ENCODE peak calls at places on chromosomes 1 and 21, in four cellular contexts. N, V, C and O are unnamed samples.

GRCh38 chr1:206923009-206923960 is 1.5 kb upstream of the FCMR start:
- DNase-seq in V (peak), C (no peak), N (no peak), O (no peak)

GRCh38 chr21:23401278-23401677 is 2206.0 kb downstream of the MRPL39 start:
- DNase-seq in V (no peak), N (no peak), C (no peak), O (no peak)

GRCh38 chr1:66510407-66510806 is 23.5 kb upstream of the SGIP1 start:
- DNase-seq in C (no peak), V (no peak), N (peak), O (no peak)

GRCh38 chr21:17866590-17866989 is 47.4 kb upstream of the C21orf91 start:
- DNase-seq in V (no peak), C (no peak), N (no peak), O (no peak)

GRCh38 chr1:40024671-40025070 is 15.9 kb upstream of the CAP1 start:
- DNase-seq in N (no peak), V (no peak), C (no peak), O (no peak)

GRCh38 chr1:3735683-3736070 is 16.6 kb upstream of the CCDC27 start:
- DNase-seq in C (no peak), N (no peak), V (no peak), O (no peak)

GRCh38 chr1:90707363-90707710 is 9.8 kb downstream of the BARHL2 start:
- DNase-seq in C (peak), V (peak), N (no peak), O (peak)

GRCh38 chr21:32812035-32812434 is 40.5 kb upstream of the PAXBP1 start:
- DNase-seq in N (no peak), C (peak), V (no peak), O (no peak)

GRCh38 chr1:57761628-57762027 is 337.8 kb upstream of the DAB1 start:
- DNase-seq in C (no peak), V (no peak), N (no peak), O (no peak)

GRCh38 chr1:247360991-247361721 is 29.5 kb upstream of the ZNF496 start:
- DNase-seq in V (no peak), C (peak), N (no peak), O (no peak)

GRCh38 chr1:6965914-6966241 is 180.6 kb downstream of the CAMTA1 start:
- DNase-seq in V (no peak), C (no peak), N (no peak), O (no peak)

GRCh38 chr1:221726331-221726692 is 15.6 kb downstream of the DUSP10 start:
- DNase-seq in V (peak), C (no peak), N (no peak), O (no peak)

GRCh38 chr1:54332781-54333585 is 73.2 kb downstream of the SSBP3 start:
- DNase-seq in V (no peak), N (no peak), C (no peak), O (no peak)

GRCh38 chr1:24329797-24330543 is 10.8 kb downstream of the GRHL3 start:
- DNase-seq in N (no peak), C (peak), V (no peak), O (no peak)

GRCh38 chr21:39707316-39707715 is 37.7 kb upstream of the IGSF5 start:
- DNase-seq in V (no peak), N (no peak), C (no peak), O (no peak)

GRCh38 chr1:197958438-197958837 is 41.3 kb downstream of the LHX9 start:
- DNase-seq in N (no peak), V (no peak), C (no peak), O (no peak)

GRCh38 chr21:42833439-42833815 is 45.9 kb downstream of the WDR4 start:
- DNase-seq in N (no peak), V (peak), C (no peak), O (peak)

GRCh38 chr21:38321568-38321967 is 64.8 kb downstream of the KCNJ15 start:
- DNase-seq in V (no peak), N (no peak), C (no peak), O (no peak)

GRCh38 chr1:1059494-1060280 is 14.4 kb downstream of the RNF223 start:
- DNase-seq in C (peak), V (peak), N (peak), O (peak)
- TF ChIP-seq CTCF in C (no peak), V (no peak), N (peak), O (peak)

GRCh38 chr1:21072721-21073120 is 104.0 kb downstream of the EIF4G3 start:
- DNase-seq in C (peak), N (no peak), V (no peak), O (no peak)
- TF ChIP-seq CTCF in C (no peak), N (no peak), V (no peak), O (no peak)

GRCh38 chr1:171141336-171142051 is 43.6 kb upstream of the FMO2 start:
- DNase-seq in V (no peak), C (peak), N (no peak), O (no peak)
- TF ChIP-seq CTCF in V (no peak), C (peak), N (no peak), O (no peak)

GRCh38 chr1:44034976-44035716 is 3.9 kb upstream of the SLC6A9 start:
- DNase-seq in C (no peak), V (no peak), N (no peak), O (no peak)

GRCh38 chr1:44033041-44033575 is 1.8 kb upstream of the SLC6A9 start:
- DNase-seq in N (no peak), V (no peak), C (no peak), O (no peak)

GRCh38 chr1:44034423-44034822 is 3.2 kb upstream of the SLC6A9 start:
- DNase-seq in C (no peak), N (no peak), V (no peak), O (no peak)

GRCh38 chr1:44031900-44032817 is 897 bp upstream of the SLC6A9 start:
- DNase-seq in C (no peak), N (no peak), V (no peak), O (no peak)

GRCh38 chr1:44033756-44034155 is 2.5 kb upstream of the SLC6A9 start:
- DNase-seq in C (no peak), N (no peak), V (no peak), O (no peak)
- TF ChIP-seq CTCF in C (no peak), N (no peak), V (no peak), O (no peak)

GRCh38 chr1:180921891-180922636 is 9.4 kb downstream of the KIAA1614 start:
- DNase-seq in N (no peak), C (no peak), V (no peak), O (no peak)

GRCh38 chr1:180921386-180921785 is 8.7 kb downstream of the KIAA1614 start:
- DNase-seq in C (no peak), V (no peak), N (no peak), O (no peak)

GRCh38 chr1:180920193-180920592 is 7.5 kb downstream of the KIAA1614 start:
- DNase-seq in C (no peak), V (no peak), N (no peak), O (no peak)

GRCh38 chr1:180919183-180919700 is 6.5 kb downstream of the KIAA1614 start:
- DNase-seq in N (no peak), C (no peak), V (no peak), O (no peak)

DNA sequence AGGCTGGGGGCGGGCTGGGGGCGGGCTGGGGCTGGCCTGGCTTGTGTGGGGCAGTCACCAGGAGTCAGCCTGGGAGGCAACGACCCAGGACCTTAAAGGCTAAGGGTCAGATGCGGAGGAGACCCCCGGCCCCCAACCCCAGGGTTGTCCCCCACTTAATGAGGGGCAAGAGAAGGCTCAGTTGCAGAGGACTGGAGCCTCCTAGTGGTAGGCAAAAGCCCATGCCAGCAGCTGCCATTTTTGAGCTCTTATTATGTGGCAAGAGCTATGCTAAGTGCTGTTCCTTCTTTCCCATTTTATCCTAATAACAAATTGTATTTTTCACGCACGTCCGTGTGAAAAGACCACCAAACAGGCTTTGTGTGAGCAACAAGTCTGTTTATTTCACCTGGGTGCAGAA is 8.0 kb downstream of the KIAA1614 start:
- DNase-seq in N (no peak), C (peak), V (no peak), O (no peak)
- TF ChIP-seq CTCF in N (peak), C (peak), V (peak), O (peak)

GRCh38 chr1:115040501-115040900 is 10.9 kb downstream of the TSHB start:
- DNase-seq in N (no peak), V (no peak), C (no peak), O (no peak)

GRCh38 chr1:115036814-115037535 is 7.3 kb downstream of the TSHB start:
- DNase-seq in C (no peak), V (no peak), N (no peak), O (no peak)

DNA sequence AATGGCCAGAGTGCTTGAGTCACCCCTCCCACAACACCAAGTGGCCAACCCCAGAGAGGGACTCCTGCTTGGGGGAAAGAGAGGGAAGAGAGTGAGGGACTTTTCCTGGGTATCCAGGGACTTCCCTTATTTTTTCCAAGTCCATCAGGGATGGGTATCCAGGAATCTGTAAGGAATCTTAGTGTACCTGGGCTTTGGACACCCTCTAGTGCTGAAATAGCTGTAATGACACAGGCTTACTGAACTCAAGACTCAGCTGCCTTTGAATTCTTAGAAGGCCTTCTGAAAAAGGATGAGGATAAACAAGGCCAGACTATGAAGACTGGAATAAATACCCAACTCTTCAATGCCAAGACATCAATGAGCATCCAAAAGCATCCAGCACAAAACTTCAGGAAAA is 12.0 kb downstream of the TSHB start:
- DNase-seq in V (no peak), N (no peak), C (peak), O (no peak)
- TF ChIP-seq CTCF in V (no peak), N (no peak), C (peak), O (no peak)

GRCh38 chr1:34916104-34916503 is 13.3 kb downstream of the DLGAP3 start:
- DNase-seq in N (no peak), C (no peak), V (no peak), O (no peak)
- TF ChIP-seq CTCF in N (no peak), C (no peak), V (no peak), O (no peak)

GRCh38 chr1:29197590-29197924 is 15.9 kb upstream of the SRSF4 start:
- DNase-seq in V (peak), C (peak), N (no peak), O (peak)
- TF ChIP-seq CTCF in V (no peak), C (peak), N (no peak), O (no peak)

GRCh38 chr21:28523367-28523766 is 469.3 kb downstream of the LTN1 start:
- DNase-seq in C (peak), V (no peak), N (no peak), O (no peak)

GRCh38 chr21:28516996-28517592 is 475.6 kb downstream of the LTN1 start:
- DNase-seq in N (no peak), V (peak), C (peak), O (peak)

GRCh38 chr21:28518620-28519019 is 474.1 kb downstream of the LTN1 start:
- DNase-seq in V (no peak), C (peak), N (no peak), O (no peak)

DNA sequence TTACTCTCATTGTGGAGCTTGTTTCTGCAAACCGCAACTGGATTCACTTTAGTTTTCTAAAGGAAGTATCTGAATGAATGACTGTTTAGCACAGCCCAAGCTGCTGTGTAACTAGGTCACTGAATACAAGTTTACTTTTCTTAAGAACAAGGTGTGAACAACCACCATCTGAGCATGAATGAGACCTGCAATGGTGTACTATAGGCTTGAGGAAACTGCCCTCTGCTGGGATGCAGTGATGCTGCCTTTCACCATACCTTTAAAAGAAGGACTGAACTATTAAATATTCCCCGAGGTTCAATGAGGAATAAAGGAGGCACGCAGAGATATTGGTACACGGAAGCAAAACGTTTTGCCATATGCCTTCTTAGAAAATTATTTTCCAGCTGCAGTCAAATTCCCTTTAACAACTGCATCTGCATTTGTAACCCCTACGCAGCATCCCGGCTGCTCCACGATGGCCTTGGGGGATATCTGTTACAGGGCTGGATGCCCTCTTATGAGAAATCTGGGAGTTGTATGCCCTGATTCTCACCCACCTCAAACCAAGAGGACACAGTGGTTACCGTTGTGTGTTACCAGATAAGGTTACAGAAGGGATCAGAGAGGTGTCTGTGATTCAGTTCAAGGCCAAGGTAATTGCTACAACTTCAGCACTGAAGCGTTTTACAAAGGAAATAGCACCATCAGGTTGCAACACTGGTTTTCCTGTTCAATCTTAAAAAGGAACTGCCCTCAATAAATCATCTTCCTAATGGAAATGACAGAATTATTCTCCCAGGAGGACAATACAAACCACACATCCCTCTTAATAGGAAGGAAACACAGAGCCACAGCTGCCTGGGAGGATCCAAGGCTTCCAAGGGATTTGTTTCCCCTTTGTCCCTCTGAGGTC is 470.5 kb downstream of the LTN1 start:
- DNase-seq in N (no peak), C (peak), V (no peak), O (peak)
- TF ChIP-seq CTCF in N (no peak), C (peak), V (peak), O (no peak)